ENCODE peak calls at places on chromosomes 13 and 19, in six cellular contexts. M is left ventricle myocardium superior, U is mucosa of descending colon, Y is heart left ventricle, S is pancreas, W is T-cell. F is an unnamed sample.

GRCh38 chr13:110128546-110128945 is 178.4 kb downstream of the COL4A1 start:
- ATAC-seq in M (no peak), U (no peak), Y (no peak), S (no peak), W (no peak), F (no peak)

GRCh38 chr19:19642506-19643157 is 825 bp downstream of the GMIP start:
- ATAC-seq in M (peak), U (peak), Y (no peak), S (no peak), W (peak), F (no peak)

GRCh38 chr19:7751157-7751783 is 3.9 kb upstream of the CD209 start:
- ATAC-seq in M (no peak), U (peak), Y (no peak), S (no peak), W (peak), F (no peak)

GRCh38 chr19:48664476-48664875 is 8.3 kb downstream of the NTN5 start:
- ATAC-seq in M (no peak), U (no peak), Y (no peak), S (no peak), W (no peak), F (no peak)

GRCh38 chr19:4713384-4713951 is 10.2 kb downstream of the DPP9 start:
- ATAC-seq in M (peak), U (peak), Y (peak), S (no peak), W (no peak), F (peak)

GRCh38 chr19:5030822-5031221 is 61.9 kb downstream of the KDM4B start:
- ATAC-seq in M (peak), U (peak), Y (peak), S (no peak), W (peak), F (no peak)

GRCh38 chr19:3398900-3399278 is 32.5 kb downstream of the NFIC start:
- ATAC-seq in M (peak), U (peak), Y (no peak), S (no peak), W (no peak), F (peak)

GRCh38 chr19:54459282-54460229 is 4.0 kb downstream of the LENG9 start:
- ATAC-seq in M (no peak), U (no peak), Y (no peak), S (no peak), W (no peak), F (no peak)

GRCh38 chr19:4103073-4103418 is 20.9 kb downstream of the MAP2K2 start:
- ATAC-seq in M (no peak), U (peak), Y (no peak), S (no peak), W (no peak), F (peak)

GRCh38 chr19:38360351-38360750 is 14.0 kb upstream of the PSMD8 start:
- ATAC-seq in M (no peak), U (no peak), Y (no peak), S (no peak), W (no peak), F (no peak)

GRCh38 chr13:96967248-96967745 is 27.0 kb downstream of the OXGR1 start:
- ATAC-seq in M (no peak), U (no peak), Y (no peak), S (no peak), W (no peak), F (no peak)

GRCh38 chr13:20832861-20833260 is 59.1 kb upstream of the EEF1AKMT1 start:
- ATAC-seq in M (peak), U (no peak), Y (no peak), S (no peak), W (no peak), F (no peak)

GRCh38 chr13:104143760-104144406 is 1077.7 kb upstream of the SLC10A2 start:
- ATAC-seq in M (no peak), U (no peak), Y (no peak), S (no peak), W (no peak), F (no peak)

GRCh38 chr19:2611483-2612464 is 90.7 kb downstream of the GNG7 start:
- ATAC-seq in M (no peak), U (no peak), Y (no peak), S (no peak), W (no peak), F (no peak)

GRCh38 chr13:114019367-114019766 is 45.5 kb upstream of the C13orf46 start:
- ATAC-seq in M (no peak), U (no peak), Y (no peak), S (no peak), W (no peak), F (no peak)

GRCh38 chr13:110347535-110348308 is 40.6 kb downstream of the COL4A2 start:
- ATAC-seq in M (peak), U (no peak), Y (peak), S (peak), W (no peak), F (peak)